ENCODE peak calls at places on chromosome 4, in seven cellular contexts. Z is SJSA1, B is fibroblast of pulmonary artery, L is stomach, H is ascending aorta, E is A549, T is NT2/D1. P is an unnamed sample.

GRCh38 chr4:52659722-52660261 is 691 bp upstream of the USP46 start:
- DNase-seq in Z (peak), B (peak), L (peak), H (no peak), E (peak), T (no peak), P (peak)

GRCh38 chr4:80202190-80202711 is 4.9 kb downstream of the PRDM8 start:
- DNase-seq in Z (peak), B (peak), L (peak), H (no peak), E (peak), T (no peak), P (peak)

GRCh38 chr4:172962564-172963353 is 205.9 kb upstream of the GALNT7 start:
- DNase-seq in Z (peak), B (peak), L (peak), H (no peak), E (peak), T (no peak), P (peak)

GRCh38 chr4:102322736-102323135 is 22.5 kb downstream of the SLC39A8 start:
- DNase-seq in Z (no peak), B (no peak), L (no peak), H (no peak), E (no peak), T (no peak), P (no peak)

GRCh38 chr4:20273793-20274192 is 22.1 kb downstream of the SLIT2 start:
- DNase-seq in Z (no peak), B (no peak), L (no peak), H (no peak), E (no peak), T (no peak), P (no peak)

GRCh38 chr4:153509724-153510123 is 43.6 kb downstream of the TMEM131L start:
- DNase-seq in Z (no peak), B (no peak), L (no peak), H (no peak), E (no peak), T (no peak), P (peak)

GRCh38 chr4:30875659-30876269 is 155.6 kb downstream of the PCDH7 start:
- DNase-seq in Z (no peak), B (peak), L (no peak), H (no peak), E (no peak), T (no peak), P (no peak)

GRCh38 chr4:87073187-87073569 is 138.4 kb downstream of the AFF1 start:
- DNase-seq in Z (no peak), B (no peak), L (no peak), H (no peak), E (no peak), T (no peak), P (no peak)

GRCh38 chr4:81512945-81513584 is 41.4 kb upstream of the RASGEF1B start:
- DNase-seq in Z (no peak), B (no peak), L (no peak), H (no peak), E (no peak), T (no peak), P (no peak)

GRCh38 chr4:175405961-175406360 is 406.1 kb downstream of the GPM6A start:
- DNase-seq in Z (no peak), B (no peak), L (no peak), H (no peak), E (no peak), T (no peak), P (no peak)

GRCh38 chr4:38668203-38668602 is 4.2 kb downstream of the KLF3 start:
- DNase-seq in Z (no peak), B (no peak), L (no peak), H (no peak), E (no peak), T (no peak), P (no peak)

GRCh38 chr4:38663801-38664703 is at the start of gene KLF3:
- DNase-seq in Z (peak), B (peak), L (peak), H (peak), E (peak), T (no peak), P (peak)

GRCh38 chr4:38664704-38665401 is 854 bp downstream of the KLF3 start:
- DNase-seq in Z (peak), B (peak), L (peak), H (no peak), E (peak), T (no peak), P (peak)

GRCh38 chr4:38667005-38667771 is 3.2 kb downstream of the KLF3 start:
- DNase-seq in Z (peak), B (peak), L (peak), H (peak), E (peak), T (peak), P (peak)

GRCh38 chr4:38665846-38666490 is 2.0 kb downstream of the KLF3 start:
- DNase-seq in Z (no peak), B (no peak), L (no peak), H (no peak), E (no peak), T (no peak), P (no peak)
- H3K4me3 ChIP-seq in Z (peak), B (peak), L (peak), H (peak), E (peak), T (peak), P (peak)

GRCh38 chr4:6916587-6917444 is 7.2 kb downstream of the TBC1D14 start:
- DNase-seq in Z (no peak), B (peak), L (peak), H (peak), E (peak), T (no peak), P (peak)

GRCh38 chr4:6915041-6916005 is 5.7 kb downstream of the TBC1D14 start:
- DNase-seq in Z (no peak), B (no peak), L (no peak), H (no peak), E (no peak), T (no peak), P (no peak)

GRCh38 chr4:6916069-6916586 is 6.5 kb downstream of the TBC1D14 start:
- DNase-seq in Z (no peak), B (no peak), L (no peak), H (no peak), E (no peak), T (no peak), P (no peak)

GRCh38 chr4:6918345-6918744 is 8.7 kb downstream of the TBC1D14 start:
- DNase-seq in Z (no peak), B (no peak), L (no peak), H (no peak), E (no peak), T (no peak), P (no peak)

GRCh38 chr4:6917445-6918241 is 8.0 kb downstream of the TBC1D14 start:
- DNase-seq in Z (peak), B (peak), L (peak), H (peak), E (peak), T (no peak), P (peak)
- H3K4me3 ChIP-seq in Z (no peak), B (no peak), L (no peak), H (no peak), E (no peak), T (no peak), P (peak)

DNA sequence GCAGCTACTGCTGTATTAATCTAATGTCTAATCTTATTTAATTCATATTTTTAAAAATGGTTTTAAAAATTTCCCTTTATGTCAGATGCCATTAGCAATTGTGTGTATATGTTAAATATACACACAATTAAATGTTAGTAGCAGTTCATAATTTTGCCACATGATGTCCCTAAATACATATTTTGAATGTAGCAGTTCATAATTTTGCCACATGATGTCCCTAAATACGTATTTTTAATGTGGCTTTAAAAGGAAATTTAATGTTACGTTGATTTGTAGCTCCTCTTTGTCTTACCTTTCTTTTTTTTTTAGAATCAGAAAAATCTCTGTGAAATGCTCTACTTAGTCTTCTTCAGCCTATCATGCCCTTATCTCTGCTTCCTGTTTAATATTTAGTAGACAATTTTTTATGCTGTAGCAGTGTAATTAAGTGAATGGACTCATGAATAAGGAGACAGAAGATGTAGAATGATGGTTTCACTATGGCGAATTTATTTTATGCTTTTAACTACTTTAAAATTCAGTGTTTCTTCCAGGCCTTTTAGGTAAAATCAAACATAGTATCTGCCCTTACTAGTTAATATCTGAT is 26.1 kb downstream of the RBM46 start:
- DNase-seq in Z (no peak), B (peak), L (no peak), H (no peak), E (peak), T (no peak), P (no peak)
- H3K4me3 ChIP-seq in Z (no peak), B (peak), L (no peak), H (no peak), E (no peak), T (no peak), P (no peak)

GRCh38 chr4:112288455-112288854 is 2.8 kb upstream of the TIFA start:
- DNase-seq in Z (no peak), B (no peak), L (no peak), H (no peak), E (no peak), T (no peak), P (no peak)
- H3K4me3 ChIP-seq in Z (no peak), B (no peak), L (no peak), H (no peak), E (no peak), T (no peak), P (no peak)